ENCODE peak calls at places on chromosomes 7 and 10, in six cellular contexts. F is A549, O is BE2C, S is brain microvascular endothelial cell, T is foreskin fibroblast, W is breast epithelium. M is an unnamed sample.
A peak's percentile ranks its signal among the peaks of the same experiment; 100 is the strongest.

GRCh38 chr10:132697568-132698200 is 88.3 kb downstream of the NKX6-2 start:
- DNase-seq in W (no peak), F (no peak), T (no peak), S (no peak), O (no peak), M (no peak)

GRCh38 chr7:53237344-53237913 is 202.0 kb downstream of the POM121L12 start:
- DNase-seq in O (no peak), T (no peak), W (no peak), F (no peak), S (no peak), M (no peak)

GRCh38 chr10:92901819-92902234 is 53.5 kb downstream of the EXOC6 start:
- DNase-seq in S (no peak), T (no peak), O (no peak), F (no peak), W (no peak), M (no peak)

GRCh38 chr10:126137557-126138221 is 241.3 kb downstream of the FANK1 start:
- DNase-seq in F (no peak), W (no peak), T (peak; percentile 35), O (no peak), S (peak; percentile 48), M (no peak)

GRCh38 chr7:115593111-115593510 is 437.5 kb downstream of the TFEC start:
- DNase-seq in O (no peak), F (no peak), W (no peak), T (no peak), S (no peak), M (no peak)

GRCh38 chr7:98779800-98780199 is 90.0 kb downstream of the TMEM130 start:
- DNase-seq in F (no peak), S (no peak), W (no peak), T (no peak), O (no peak), M (no peak)

GRCh38 chr10:50506861-50507573 is 116.7 kb downstream of the SGMS1 start:
- DNase-seq in T (no peak), W (no peak), F (no peak), S (no peak), O (no peak), M (no peak)

GRCh38 chr7:123154231-123154860 is 45.4 kb downstream of the SLC13A1 start:
- DNase-seq in S (peak; percentile 87), F (peak; percentile 34), O (peak; percentile 78), T (peak; percentile 8), W (peak; percentile 67), M (peak; percentile 67)

GRCh38 chr10:104052351-104052885 is 33.3 kb downstream of the COL17A1 start:
- DNase-seq in O (no peak), W (no peak), S (no peak), T (no peak), F (no peak), M (no peak)

GRCh38 chr10:118035358-118036031 is 11.2 kb downstream of the RAB11FIP2 start:
- DNase-seq in O (no peak), W (no peak), F (no peak), S (no peak), T (no peak), M (no peak)

GRCh38 chr7:2621948-2622640 is 9.7 kb upstream of the TTYH3 start:
- DNase-seq in T (no peak), W (no peak), S (no peak), F (no peak), O (peak; percentile 56), M (no peak)

GRCh38 chr7:141551080-141551772 is at the start of gene AGK:
- DNase-seq in W (peak; percentile 40), S (peak; percentile 62), F (peak; percentile 76), O (peak; percentile 91), T (peak; percentile 67), M (no peak)

GRCh38 chr10:116802876-116803275 is 46.4 kb upstream of the ENO4 start:
- DNase-seq in O (no peak), S (no peak), T (no peak), F (no peak), W (no peak), M (no peak)

GRCh38 chr10:92291921-92292860 is 1.2 kb downstream of the MARCHF5 start:
- DNase-seq in S (peak; percentile 52), O (peak; percentile 36), T (peak; percentile 38), F (peak; percentile 57), W (peak; percentile 34), M (no peak)

GRCh38 chr10:124238367-124238766 is 145.0 kb upstream of the CHST15 start:
- DNase-seq in O (no peak), T (no peak), S (no peak), W (no peak), F (no peak), M (no peak)

GRCh38 chr10:35203744-35204143 is 77.1 kb downstream of the CREM start:
- DNase-seq in F (no peak), O (no peak), S (no peak), W (no peak), T (no peak), M (no peak)

GRCh38 chr7:47758546-47758945 is 176.6 kb upstream of the TNS3 start:
- DNase-seq in W (peak; percentile 19), S (peak; percentile 32), F (no peak), T (peak; percentile 60), O (no peak), M (no peak)

GRCh38 chr7:37337522-37337921 is 111.1 kb downstream of the ELMO1 start:
- DNase-seq in S (no peak), O (no peak), W (no peak), F (no peak), T (no peak), M (no peak)

GRCh38 chr10:47057471-47057870 is 146.2 kb downstream of the PTPN20 start:
- DNase-seq in S (no peak), T (no peak), W (no peak), O (no peak), F (no peak), M (no peak)

GRCh38 chr7:157851501-157852067 is 514.8 kb downstream of the DNAJB6 start:
- DNase-seq in W (peak; percentile 20), F (no peak), S (no peak), O (no peak), T (no peak), M (no peak)

GRCh38 chr7:156009569-156009968 is 197.3 kb upstream of the SHH start:
- DNase-seq in W (no peak), T (no peak), S (no peak), F (no peak), O (no peak), M (no peak)

GRCh38 chr10:96648297-96648696 is 61.5 kb upstream of the TM9SF3 start:
- DNase-seq in T (no peak), F (no peak), O (no peak), S (no peak), W (no peak), M (no peak)

GRCh38 chr10:78178940-78179339 is 145.3 kb downstream of the RPS24 start:
- DNase-seq in W (no peak), T (no peak), S (peak; percentile 4), F (no peak), O (no peak), M (no peak)

GRCh38 chr7:15143936-15144335 is 241.4 kb upstream of the DGKB start:
- DNase-seq in F (no peak), T (no peak), S (no peak), W (no peak), O (no peak), M (no peak)

GRCh38 chr7:150941983-150942590 is 36.0 kb downstream of the KCNH2 start:
- DNase-seq in F (no peak), O (peak; percentile 78), T (no peak), W (no peak), S (no peak), M (peak; percentile 17)

GRCh38 chr10:73439605-73440298 is 6.4 kb upstream of the MSS51 start:
- DNase-seq in T (peak; percentile 77), W (no peak), F (no peak), S (peak; percentile 67), O (no peak), M (no peak)
- TF ChIP-seq CTCF in T (no peak), W (no peak), F (no peak), S (no peak), O (no peak), M (no peak)

DNA sequence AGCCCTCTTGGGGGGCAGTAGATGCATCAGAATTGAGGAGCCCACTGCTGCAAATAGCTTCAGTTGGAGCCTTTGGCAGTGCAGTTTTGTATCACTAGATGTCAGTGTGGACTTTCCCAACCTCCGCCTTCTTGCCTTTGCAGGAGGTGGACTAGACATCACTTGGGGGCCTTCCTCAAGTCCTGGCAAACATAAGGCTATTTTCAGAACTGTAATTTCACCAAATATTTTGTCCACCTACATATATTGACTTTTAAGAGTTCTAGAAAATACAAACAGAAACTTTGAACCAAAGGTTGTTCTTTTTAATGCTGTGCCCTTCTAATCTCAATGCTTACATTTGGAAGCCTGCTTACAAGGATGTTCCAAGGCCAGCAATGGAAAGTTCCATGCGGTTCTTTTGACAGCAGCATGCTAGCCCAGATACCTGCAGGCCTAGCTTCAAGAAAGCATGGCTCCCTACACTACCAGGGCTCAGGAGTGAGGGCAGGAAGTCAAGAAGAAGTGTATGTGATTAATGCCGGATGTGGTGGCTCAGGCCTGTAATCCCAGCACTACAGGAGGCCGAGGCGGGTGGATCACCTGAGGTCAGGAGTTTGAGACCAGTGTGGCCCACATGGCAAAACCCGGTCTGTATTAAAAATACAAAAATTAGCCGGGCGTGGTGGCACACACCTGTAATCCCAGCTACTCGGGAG is 8.0 kb upstream of the ZNRF2 start:
- DNase-seq in T (peak; percentile 35), F (peak; percentile 40), W (no peak), O (peak; percentile 59), S (peak; percentile 53), M (no peak)
- TF ChIP-seq CTCF in T (peak; percentile 80), F (peak; percentile 81), W (peak; percentile 46), O (peak; percentile 89), S (peak; percentile 87), M (no peak)

DNA sequence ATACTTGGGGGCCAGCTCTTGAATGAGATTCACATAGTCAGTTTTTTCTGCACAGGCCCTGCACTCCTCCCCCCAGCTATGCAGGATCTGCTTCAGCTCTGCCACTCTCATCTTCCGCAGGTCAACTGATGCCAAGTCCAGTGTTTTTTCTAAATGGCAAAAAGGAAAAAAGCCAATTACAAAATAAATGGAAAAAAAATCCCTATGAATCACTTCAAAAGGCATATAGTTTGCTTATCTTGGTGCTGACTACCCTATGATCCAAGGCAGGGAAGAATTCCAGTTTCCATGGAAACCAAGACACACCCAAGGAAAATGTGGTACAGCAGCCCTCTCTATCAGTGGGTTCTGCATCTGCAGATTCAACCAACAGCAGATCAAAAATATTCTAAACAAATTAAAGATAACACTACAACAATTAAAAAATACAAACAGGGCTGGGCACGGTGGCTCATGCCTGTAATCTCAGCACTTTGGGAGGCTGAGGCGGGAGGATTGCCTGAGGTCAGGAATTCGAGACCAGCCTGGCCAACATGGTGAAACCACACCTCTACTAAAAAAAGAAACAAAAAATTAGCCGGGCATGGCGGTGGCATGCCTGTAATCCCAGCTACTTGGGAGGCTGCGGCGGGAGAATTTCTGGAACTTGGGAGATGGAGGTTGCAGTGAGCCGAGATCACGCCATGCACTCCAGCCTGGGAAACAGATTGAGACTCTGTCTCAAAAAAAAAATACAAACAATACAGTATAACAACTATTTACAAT is 17.6 kb downstream of the CDNF start:
- DNase-seq in F (peak; percentile 90), W (no peak), O (no peak), S (peak; percentile 89), T (peak; percentile 80), M (no peak)
- TF ChIP-seq CTCF in F (peak; percentile 27), W (no peak), O (no peak), S (no peak), T (no peak), M (no peak)

GRCh38 chr10:11270858-11271179 is 253.1 kb downstream of the CELF2 start:
- DNase-seq in T (no peak), S (no peak), F (no peak), W (no peak), O (no peak), M (no peak)
- TF ChIP-seq CTCF in T (no peak), S (no peak), F (peak; percentile 5), W (no peak), O (no peak), M (no peak)

GRCh38 chr7:128060018-128060417 is 28.8 kb upstream of the LRRC4 start:
- DNase-seq in F (no peak), O (no peak), S (no peak), W (no peak), T (no peak), M (no peak)
- TF ChIP-seq CTCF in F (no peak), O (no peak), S (no peak), W (no peak), T (no peak), M (no peak)

M was measured in omental fat pad.